ENCODE peak calls at places on chromosomes 2 and 18, in eight cellular contexts. G is HepG2, R is sigmoid colon, P is transverse colon, D is ovary, Y is stomach, J is K562, I is suprapubic skin. N is an unnamed sample.

GRCh38 chr2:152649997-152650396 is 67.3 kb downstream of the PRPF40A start:
- DNase-seq in I (no peak), J (no peak), G (no peak), R (no peak), P (no peak), Y (no peak), D (no peak), N (no peak)

GRCh38 chr2:216887132-216887531 is 27.3 kb upstream of the TNP1 start:
- DNase-seq in I (no peak), R (no peak), P (no peak), J (no peak), D (no peak), Y (peak), G (no peak), N (no peak)

GRCh38 chr18:33616556-33616955 is 38.5 kb downstream of the ASXL3 start:
- DNase-seq in D (no peak), I (no peak), P (no peak), G (no peak), R (no peak), Y (no peak), J (no peak), N (no peak)

GRCh38 chr2:128781888-128782385 is 463.3 kb upstream of the HS6ST1 start:
- DNase-seq in G (no peak), P (no peak), I (peak), Y (no peak), D (no peak), J (no peak), R (peak), N (peak)

GRCh38 chr2:69579561-69579960 is 64.0 kb downstream of the AAK1 start:
- DNase-seq in R (no peak), I (no peak), P (no peak), J (no peak), Y (no peak), G (no peak), D (no peak), N (no peak)

GRCh38 chr2:96954490-96954846 is 31.9 kb downstream of the FAM178B start:
- DNase-seq in J (no peak), G (no peak), D (no peak), R (no peak), I (no peak), Y (no peak), P (no peak), N (no peak)

GRCh38 chr18:73283032-73283431 is 415.2 kb upstream of the NETO1 start:
- DNase-seq in J (no peak), I (no peak), D (no peak), G (no peak), R (no peak), Y (no peak), P (no peak), N (no peak)

GRCh38 chr2:221371347-221371746 is 200.8 kb downstream of the EPHA4 start:
- DNase-seq in P (no peak), R (no peak), Y (no peak), D (no peak), J (no peak), G (no peak), I (no peak), N (no peak)

GRCh38 chr2:71646028-71646427 is 192.7 kb downstream of the DYSF start:
- DNase-seq in P (no peak), G (no peak), D (no peak), I (no peak), J (no peak), R (peak), Y (no peak), N (no peak)

GRCh38 chr2:201157694-201158093 is 25.2 kb upstream of the CASP10 start:
- DNase-seq in J (no peak), I (no peak), G (no peak), R (no peak), D (no peak), P (peak), Y (no peak), N (no peak)

GRCh38 chr2:240230424-240230945 is 90.0 kb upstream of the OTOS start:
- DNase-seq in G (no peak), J (no peak), P (no peak), Y (peak), D (peak), R (peak), I (peak), N (no peak)
- TF ChIP-seq EP300 in G (no peak), J (no peak), P (no peak), Y (no peak), D (no peak), R (no peak), I (no peak), N (no peak)

GRCh38 chr2:239313776-239314175 is 87.0 kb downstream of the HDAC4 start:
- DNase-seq in P (no peak), J (no peak), Y (peak), I (peak), R (peak), G (no peak), D (peak), N (no peak)

GRCh38 chr2:239312081-239312501 is 88.7 kb downstream of the HDAC4 start:
- DNase-seq in Y (peak), G (no peak), I (peak), D (peak), R (peak), J (no peak), P (peak), N (no peak)

GRCh38 chr2:239312741-239313246 is 88.0 kb downstream of the HDAC4 start:
- DNase-seq in G (no peak), I (peak), J (no peak), R (peak), Y (peak), P (peak), D (peak), N (no peak)

GRCh38 chr2:239311132-239312040 is 89.4 kb downstream of the HDAC4 start:
- DNase-seq in G (no peak), I (peak), J (no peak), Y (peak), P (peak), D (peak), R (peak), N (no peak)

GRCh38 chr2:239313251-239313650 is 87.6 kb downstream of the HDAC4 start:
- DNase-seq in G (no peak), D (peak), Y (peak), P (no peak), J (no peak), I (no peak), R (peak), N (no peak)
- TF ChIP-seq EP300 in G (no peak), D (no peak), Y (no peak), P (no peak), J (no peak), I (no peak), R (no peak), N (no peak)

DNA sequence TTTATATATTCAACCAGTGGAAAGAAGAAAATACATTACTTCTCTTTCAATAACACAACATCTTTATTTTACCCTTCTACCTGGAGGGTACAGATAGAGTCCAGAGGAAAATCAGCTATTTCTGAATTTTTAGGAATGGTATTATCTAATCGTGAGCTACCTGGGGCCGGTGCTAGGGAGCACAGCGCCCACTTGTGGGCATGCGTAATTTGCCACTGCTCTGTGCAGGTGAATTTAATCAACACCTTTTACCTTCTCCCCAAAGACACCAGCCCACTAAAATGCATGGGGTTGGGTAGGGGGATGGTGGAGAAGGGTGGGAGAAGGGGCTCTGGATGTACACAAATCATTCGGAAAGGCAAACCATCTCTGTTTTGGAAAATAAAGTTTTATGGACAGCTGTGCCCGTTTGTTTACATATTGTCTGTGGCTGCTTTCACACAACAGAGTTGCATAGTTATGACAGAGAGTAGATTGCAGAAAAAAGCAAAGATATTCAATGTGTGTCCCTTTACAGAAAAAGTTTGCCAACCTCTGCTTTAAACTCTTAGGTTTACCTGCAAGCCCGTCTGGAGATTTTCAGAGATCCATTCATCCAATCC is 51.5 kb upstream of the DCC start:
- DNase-seq in G (peak), Y (peak), I (no peak), D (no peak), P (peak), J (peak), R (no peak), N (no peak)
- TF ChIP-seq EP300 in G (no peak), Y (no peak), I (no peak), D (no peak), P (no peak), J (no peak), R (no peak), N (no peak)

DNA sequence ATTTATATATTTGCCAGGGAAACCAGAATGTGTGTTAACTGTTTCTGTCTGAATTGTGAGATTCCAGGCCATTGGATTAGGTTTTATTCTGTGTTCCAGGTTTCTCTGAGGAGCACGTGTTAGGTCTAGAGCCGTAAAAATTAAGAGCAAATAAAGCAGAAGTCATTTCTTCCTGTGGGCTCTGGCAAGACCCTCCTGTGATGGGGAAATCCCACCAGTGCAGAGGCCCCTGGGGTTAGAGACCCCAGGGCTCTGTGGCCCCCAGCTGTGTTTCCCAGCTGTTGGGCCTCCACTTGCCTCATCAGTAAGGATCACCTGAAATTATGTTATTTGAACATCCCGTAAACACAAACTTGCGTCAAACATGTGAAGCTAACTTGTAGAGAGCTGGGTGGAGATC is 50.2 kb downstream of the HK2 start:
- DNase-seq in R (no peak), J (no peak), P (no peak), Y (no peak), D (no peak), G (no peak), I (no peak), N (no peak)
- TF ChIP-seq EP300 in R (no peak), J (no peak), P (no peak), Y (no peak), D (no peak), G (no peak), I (no peak), N (no peak)

GRCh38 chr2:9319338-9319715 is 104.0 kb downstream of the ITGB1BP1 start:
- DNase-seq in J (no peak), I (no peak), G (no peak), P (no peak), D (no peak), R (no peak), Y (no peak), N (no peak)

GRCh38 chr2:9313443-9313842 is 106.8 kb downstream of the ASAP2 start:
- DNase-seq in Y (no peak), J (peak), R (no peak), G (no peak), I (no peak), P (no peak), D (no peak), N (no peak)

GRCh38 chr2:9315280-9315847 is 108.0 kb downstream of the ITGB1BP1 start:
- DNase-seq in G (no peak), J (no peak), D (no peak), I (no peak), R (no peak), P (no peak), Y (no peak), N (no peak)

GRCh38 chr2:9317559-9317958 is 105.8 kb downstream of the ITGB1BP1 start:
- DNase-seq in J (no peak), G (no peak), P (no peak), D (no peak), I (no peak), R (no peak), Y (no peak), N (no peak)

GRCh38 chr2:9318461-9319337 is 104.6 kb downstream of the ITGB1BP1 start:
- DNase-seq in P (peak), J (no peak), G (no peak), Y (peak), D (peak), I (no peak), R (peak), N (no peak)
- TF ChIP-seq EP300 in P (no peak), J (no peak), G (no peak), Y (no peak), D (no peak), I (no peak), R (no peak), N (no peak)

GRCh38 chr2:147081826-147082225 is 763.0 kb upstream of the ACVR2A start:
- DNase-seq in J (no peak), Y (no peak), G (no peak), R (no peak), I (no peak), P (no peak), D (no peak), N (no peak)

GRCh38 chr2:147086715-147087114 is 758.1 kb upstream of the ACVR2A start:
- DNase-seq in Y (no peak), P (no peak), D (no peak), J (no peak), R (no peak), G (no peak), I (no peak), N (no peak)

GRCh38 chr2:147083661-147084060 is 761.2 kb upstream of the ACVR2A start:
- DNase-seq in I (no peak), P (no peak), D (no peak), J (no peak), Y (no peak), G (no peak), R (no peak), N (no peak)

DNA sequence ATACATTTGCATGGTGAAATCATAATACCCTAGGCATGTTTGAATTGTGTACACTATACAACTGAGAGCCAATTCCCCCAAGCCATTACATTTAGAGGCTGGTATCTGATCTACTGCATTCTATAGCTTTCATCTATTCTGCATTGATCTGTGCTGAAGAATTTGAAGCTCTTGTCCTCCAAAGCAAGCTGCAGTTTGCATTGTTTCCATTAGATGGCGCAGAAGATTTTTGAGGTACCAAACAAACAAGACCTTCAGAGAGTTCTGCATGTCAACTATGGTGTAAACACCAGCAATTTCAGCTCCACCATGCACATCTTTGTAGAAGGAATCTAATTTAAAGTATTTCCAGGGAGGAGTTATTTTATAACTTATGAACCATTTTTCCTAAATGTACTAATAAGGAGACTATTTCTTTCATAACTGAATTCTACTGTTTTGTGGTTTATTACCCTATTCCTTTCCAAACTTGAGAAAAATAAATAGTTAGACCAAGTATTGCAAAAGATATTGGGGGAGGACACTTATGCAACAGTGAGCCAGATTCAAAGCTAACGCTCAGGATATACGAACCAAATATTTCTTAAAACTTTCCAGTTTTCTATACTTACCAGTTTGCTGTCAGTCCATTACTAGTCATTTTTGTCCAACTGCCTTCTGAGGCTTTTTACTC is 761.8 kb upstream of the ACVR2A start:
- DNase-seq in R (no peak), I (no peak), Y (peak), P (peak), J (peak), G (peak), D (peak), N (no peak)
- TF ChIP-seq EP300 in R (no peak), I (no peak), Y (no peak), P (no peak), J (no peak), G (no peak), D (no peak), N (no peak)